ENCODE peak calls at places on chromosome 21, in seven cellular contexts. J is neural progenitor cell; S is MG63; Z is prostate gland; R is fibroblast of lung; X is psoas muscle; D is CD4-positive, alpha-beta memory T cell. Q is an unnamed sample.

GRCh38 chr21:44475266-44475665 is 20.0 kb downstream of the LRRC3 start:
- DNase-seq in J (no peak), S (no peak), Z (no peak), R (no peak), X (no peak), D (no peak), Q (no peak)

GRCh38 chr21:28704746-28705145 is 287.9 kb downstream of the LTN1 start:
- DNase-seq in J (no peak), S (no peak), Z (peak), R (peak), X (no peak), D (no peak), Q (no peak)

GRCh38 chr21:26013964-26014363 is 156.6 kb downstream of the APP start:
- DNase-seq in J (no peak), S (no peak), Z (no peak), R (no peak), X (no peak), D (no peak), Q (no peak)

GRCh38 chr21:17848228-17848627 is 29.1 kb upstream of the C21orf91 start:
- DNase-seq in J (no peak), S (peak), Z (no peak), R (peak), X (peak), D (no peak), Q (peak)

GRCh38 chr21:38039841-38040240 is 123.6 kb upstream of the KCNJ6 start:
- DNase-seq in J (no peak), S (no peak), Z (no peak), R (no peak), X (no peak), D (no peak), Q (no peak)

GRCh38 chr21:24976238-24976637 is 631.0 kb downstream of the MRPL39 start:
- DNase-seq in J (no peak), S (no peak), Z (no peak), R (no peak), X (no peak), D (no peak), Q (no peak)

GRCh38 chr21:32007461-32007860 is 134.6 kb downstream of the HUNK start:
- DNase-seq in J (no peak), S (peak), Z (no peak), R (no peak), X (peak), D (no peak), Q (no peak)

GRCh38 chr21:35664683-35665082 is 395.6 kb downstream of the SETD4 start:
- DNase-seq in J (no peak), S (no peak), Z (no peak), R (no peak), X (no peak), D (no peak), Q (peak)

GRCh38 chr21:20661745-20662470 is 336.3 kb upstream of the NCAM2 start:
- DNase-seq in J (peak), S (no peak), Z (no peak), R (no peak), X (no peak), D (no peak), Q (no peak)

GRCh38 chr21:41358193-41359166 is 3.3 kb upstream of the MX2 start:
- DNase-seq in J (no peak), S (no peak), Z (no peak), R (no peak), X (no peak), D (peak), Q (no peak)

GRCh38 chr21:25967566-25968438 is 202.8 kb downstream of the APP start:
- DNase-seq in J (no peak), S (no peak), Z (no peak), R (no peak), X (no peak), D (no peak), Q (no peak)

GRCh38 chr21:26758083-26758861 is 86.9 kb downstream of the ADAMTS1 start:
- DNase-seq in J (no peak), S (no peak), Z (no peak), R (no peak), X (no peak), D (no peak), Q (no peak)

GRCh38 chr21:44548922-44549321 is 2.4 kb downstream of the KRTAP10-2 start:
- DNase-seq in J (peak), S (no peak), Z (no peak), R (no peak), X (no peak), D (no peak), Q (no peak)

GRCh38 chr21:15441060-15441493 is 288.7 kb upstream of the USP25 start:
- DNase-seq in J (peak), S (no peak), Z (no peak), R (no peak), X (no peak), D (no peak), Q (no peak)
- H3K4me3 ChIP-seq in J (peak), S (no peak), Z (no peak), R (no peak), X (peak), D (no peak), Q (no peak)

GRCh38 chr21:33940164-33940563 is 24.6 kb upstream of the ATP5PO start:
- DNase-seq in J (no peak), S (no peak), Z (no peak), R (peak), X (no peak), D (no peak), Q (no peak)
- H3K4me3 ChIP-seq in J (no peak), S (no peak), Z (no peak), R (no peak), X (no peak), D (no peak), Q (no peak)

GRCh38 chr21:39612233-39613028 is at the start of gene B3GALT5:
- DNase-seq in J (peak), S (peak), Z (no peak), R (peak), X (no peak), D (no peak), Q (no peak)
- H3K4me3 ChIP-seq in J (peak), S (peak), Z (no peak), R (peak), X (peak), D (no peak), Q (peak)

GRCh38 chr21:42655797-42656770 is 2.7 kb downstream of the PDE9A start:
- DNase-seq in J (peak), S (no peak), Z (peak), R (no peak), X (no peak), D (no peak), Q (no peak)
- H3K4me3 ChIP-seq in J (peak), S (no peak), Z (peak), R (no peak), X (no peak), D (no peak), Q (no peak)

DNA sequence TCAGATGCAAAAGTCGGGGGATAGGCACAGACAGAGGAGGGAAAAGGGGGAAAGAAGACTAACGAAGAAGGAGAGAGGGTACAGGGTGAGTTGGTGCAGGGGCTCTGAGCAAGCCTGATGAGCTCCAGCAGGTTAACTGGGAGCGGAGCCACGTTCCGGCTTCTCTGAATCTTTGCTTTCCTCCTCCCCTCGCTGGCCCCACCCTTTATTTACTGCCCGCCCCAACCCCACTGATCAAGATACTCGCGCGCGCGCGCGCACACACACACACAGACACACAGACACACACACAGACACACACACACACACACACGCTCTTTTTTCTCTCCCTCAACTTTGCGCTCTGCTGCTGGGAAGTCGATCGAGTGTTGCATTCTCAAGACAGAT is at the start of gene GRIK1:
- DNase-seq in J (peak), S (peak), Z (peak), R (peak), X (no peak), D (peak), Q (no peak)
- H3K4me3 ChIP-seq in J (peak), S (peak), Z (peak), R (peak), X (no peak), D (no peak), Q (peak)

GRCh38 chr21:46667191-46667734 is 31.8 kb downstream of the PRMT2 start:
- DNase-seq in J (peak), S (no peak), Z (no peak), R (no peak), X (no peak), D (no peak), Q (no peak)
- H3K4me3 ChIP-seq in J (peak), S (peak), Z (peak), R (peak), X (peak), D (peak), Q (peak)

DNA sequence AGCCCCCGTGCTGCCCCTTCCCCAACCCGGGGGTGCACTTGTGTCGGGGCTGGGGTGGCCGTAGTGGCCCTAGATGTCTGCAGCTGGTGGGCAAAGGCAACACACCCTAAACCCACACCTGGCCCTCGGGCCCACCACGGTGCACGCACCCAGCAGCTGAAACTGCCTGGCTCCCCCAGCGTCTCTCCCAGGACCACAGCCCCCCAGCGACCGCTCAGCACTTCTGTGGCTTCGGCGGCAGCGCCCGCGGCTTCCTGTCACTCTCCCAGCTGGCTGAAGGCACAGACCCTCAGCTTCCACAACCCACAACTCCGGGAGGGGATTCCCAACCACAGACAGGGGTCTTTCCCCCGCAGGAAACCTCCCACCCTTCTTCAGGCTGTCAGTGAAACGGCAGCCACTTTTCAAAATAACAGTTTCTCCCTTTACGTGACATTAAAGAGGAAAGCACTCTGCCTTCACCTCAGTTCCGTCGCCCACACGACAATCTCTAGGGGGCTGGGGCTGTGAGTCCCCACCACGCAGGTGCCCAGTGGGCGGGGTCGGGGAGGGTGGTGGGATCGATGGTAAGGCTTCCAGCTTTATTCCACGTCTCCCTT is 40.7 kb upstream of the COL6A2 start:
- DNase-seq in J (no peak), S (no peak), Z (no peak), R (no peak), X (no peak), D (no peak), Q (no peak)
- H3K4me3 ChIP-seq in J (no peak), S (no peak), Z (no peak), R (no peak), X (no peak), D (no peak), Q (no peak)

Q was measured in kidney epithelial cell.